ENCODE peak calls at places on chromosomes 3 and 15, in five cellular contexts. One of them, this sample, is unnamed.

GRCh38 chr3:64123931-64124330 is 100.6 kb upstream of the PSMD6 start:
- DNase-seq in A549: no peak
- DNase-seq in Panc1: no peak
- DNase-seq in cardiac muscle cell: no peak
- DNase-seq in K562: no peak
- DNase-seq in this sample: no peak

GRCh38 chr15:92128788-92129187 is 264.9 kb upstream of the ST8SIA2 start:
- DNase-seq in A549: no peak
- DNase-seq in Panc1: no peak
- DNase-seq in cardiac muscle cell: no peak
- DNase-seq in K562: no peak
- DNase-seq in this sample: no peak

GRCh38 chr3:46576899-46577298 is 10.8 kb upstream of the LRRC2 start:
- DNase-seq in A549: no peak
- DNase-seq in Panc1: no peak
- DNase-seq in cardiac muscle cell: no peak
- DNase-seq in K562: no peak
- DNase-seq in this sample: no peak

GRCh38 chr15:38389924-38390542 is 63.9 kb upstream of the FAM98B start:
- DNase-seq in A549: peak; percentile 13
- DNase-seq in Panc1: peak; percentile 55
- DNase-seq in cardiac muscle cell: peak; percentile 70
- DNase-seq in K562: peak; percentile 78
- DNase-seq in this sample: no peak

GRCh38 chr15:83764201-83764839 is 110.4 kb downstream of the ADAMTSL3 start:
- DNase-seq in A549: no peak
- DNase-seq in Panc1: no peak
- DNase-seq in cardiac muscle cell: no peak
- DNase-seq in K562: no peak
- DNase-seq in this sample: no peak

GRCh38 chr15:41778503-41778902 is 4.2 kb downstream of the MAPKBP1 start:
- DNase-seq in A549: no peak
- DNase-seq in Panc1: no peak
- DNase-seq in cardiac muscle cell: peak; percentile 39
- DNase-seq in K562: no peak
- DNase-seq in this sample: no peak

GRCh38 chr3:21672303-21672702 is 78.7 kb downstream of the ZNF385D start:
- DNase-seq in A549: no peak
- DNase-seq in Panc1: peak; percentile 68
- DNase-seq in cardiac muscle cell: peak; percentile 63
- DNase-seq in K562: no peak
- DNase-seq in this sample: peak; percentile 48

GRCh38 chr3:139561428-139561827 is 21.9 kb upstream of the RBP1 start:
- DNase-seq in A549: no peak
- DNase-seq in Panc1: no peak
- DNase-seq in cardiac muscle cell: no peak
- DNase-seq in K562: no peak
- DNase-seq in this sample: no peak

GRCh38 chr15:77617507-77618285 is 15.0 kb downstream of the LINGO1 start:
- DNase-seq in A549: peak; percentile 60
- DNase-seq in Panc1: no peak
- DNase-seq in cardiac muscle cell: no peak
- DNase-seq in K562: peak; percentile 79
- DNase-seq in this sample: no peak

DNA sequence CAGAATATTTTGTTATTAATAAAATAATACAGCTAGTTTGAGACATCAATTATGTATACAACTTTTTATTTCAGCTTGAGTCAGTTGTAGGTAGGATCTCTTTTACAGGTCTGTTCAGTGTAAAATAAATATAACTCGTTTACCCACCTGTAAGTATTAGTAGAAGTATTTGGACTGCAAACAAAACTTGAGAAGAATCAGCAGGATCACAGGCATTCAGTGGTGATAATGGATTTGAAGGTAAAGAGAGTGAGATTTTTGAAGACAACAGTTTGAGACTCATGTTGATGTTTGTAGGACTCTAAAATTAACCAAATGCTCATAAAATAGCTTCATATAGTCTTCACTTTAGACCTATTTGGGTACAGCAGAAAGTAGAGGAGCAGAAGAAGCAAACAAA is 35.5 kb upstream of the CCNB2 start:
- DNase-seq in A549: no peak
- DNase-seq in Panc1: no peak
- DNase-seq in cardiac muscle cell: no peak
- DNase-seq in K562: no peak
- DNase-seq in this sample: no peak
- TF ChIP-seq CTCF in A549: no peak
- TF ChIP-seq CTCF in Panc1: no peak
- TF ChIP-seq CTCF in cardiac muscle cell: no peak
- TF ChIP-seq CTCF in K562: no peak
- TF ChIP-seq CTCF in this sample: no peak

DNA sequence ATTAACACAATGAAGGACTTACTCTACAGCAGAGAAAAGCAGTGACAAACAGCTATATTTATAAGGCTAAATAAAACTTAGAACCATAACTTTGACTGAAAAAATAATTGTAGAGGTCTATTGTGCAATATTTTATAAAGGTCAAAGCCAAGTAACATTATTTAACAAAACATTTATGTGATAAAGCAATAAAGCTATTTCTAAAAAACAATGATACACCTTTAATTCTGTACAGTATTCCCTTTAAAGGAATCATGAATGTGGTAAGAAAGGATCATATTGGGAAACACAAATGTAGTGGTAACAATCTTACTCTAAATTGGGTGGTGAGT is 236.4 kb downstream of the ISL2 start:
- DNase-seq in A549: no peak
- DNase-seq in Panc1: no peak
- DNase-seq in cardiac muscle cell: no peak
- DNase-seq in K562: no peak
- DNase-seq in this sample: no peak
- H3K9me3 ChIP-seq in A549: peaks cover 9% of the 10 kb centered on the region
- H3K9me3 ChIP-seq in Panc1: no peaks in the 10 kb centered on the region
- H3K9me3 ChIP-seq in cardiac muscle cell: no peaks in the 10 kb centered on the region
- H3K9me3 ChIP-seq in K562: no peaks in the 10 kb centered on the region
- H3K9me3 ChIP-seq in this sample: no peaks in the 10 kb centered on the region

DNA sequence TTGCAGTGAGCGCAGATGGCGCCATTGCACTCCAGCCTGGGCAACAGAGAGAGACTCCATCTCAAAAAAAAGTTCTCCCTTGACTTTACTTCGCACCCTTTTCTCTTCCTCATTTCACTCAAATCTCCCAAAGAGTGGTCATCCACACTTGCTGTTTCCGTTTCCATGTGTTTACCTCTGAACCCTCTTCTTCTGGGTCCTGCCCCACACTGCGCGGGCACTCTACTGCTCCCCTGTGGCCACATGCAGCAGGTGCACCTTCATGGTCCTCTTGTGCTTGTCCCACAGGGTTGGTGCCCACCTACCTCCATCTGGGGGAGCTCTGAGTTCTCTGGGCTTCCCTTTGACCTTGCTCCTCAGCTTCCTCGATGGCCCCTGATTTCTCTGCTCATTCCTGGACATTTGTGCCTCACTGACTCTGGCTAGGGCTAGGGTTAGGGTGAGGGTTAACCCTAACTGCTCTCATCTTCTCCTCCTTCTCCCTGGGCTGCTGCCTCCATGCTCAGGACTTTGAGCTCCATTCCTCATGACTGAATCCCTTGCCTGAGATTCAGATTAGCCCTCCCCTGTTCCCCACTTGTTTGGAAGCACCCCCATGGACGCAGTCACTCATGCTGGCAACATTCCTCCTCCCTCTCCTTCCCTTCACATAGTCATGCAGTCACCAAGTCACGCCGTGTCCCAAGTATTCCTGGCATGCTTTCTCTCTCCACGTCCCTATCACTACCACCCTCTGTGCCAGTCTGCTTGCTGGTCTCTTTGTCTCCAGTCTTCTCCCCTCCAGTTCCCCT is 26.6 kb upstream of the KY start:
- DNase-seq in A549: peak; percentile 14
- DNase-seq in Panc1: no peak
- DNase-seq in cardiac muscle cell: peak; percentile 22
- DNase-seq in K562: peak; percentile 43
- DNase-seq in this sample: no peak
- TF ChIP-seq CTCF in A549: no peak
- TF ChIP-seq CTCF in Panc1: peak; percentile 75
- TF ChIP-seq CTCF in cardiac muscle cell: peak; percentile 71
- TF ChIP-seq CTCF in K562: peak; percentile 71
- TF ChIP-seq CTCF in this sample: peak; percentile 26

DNA sequence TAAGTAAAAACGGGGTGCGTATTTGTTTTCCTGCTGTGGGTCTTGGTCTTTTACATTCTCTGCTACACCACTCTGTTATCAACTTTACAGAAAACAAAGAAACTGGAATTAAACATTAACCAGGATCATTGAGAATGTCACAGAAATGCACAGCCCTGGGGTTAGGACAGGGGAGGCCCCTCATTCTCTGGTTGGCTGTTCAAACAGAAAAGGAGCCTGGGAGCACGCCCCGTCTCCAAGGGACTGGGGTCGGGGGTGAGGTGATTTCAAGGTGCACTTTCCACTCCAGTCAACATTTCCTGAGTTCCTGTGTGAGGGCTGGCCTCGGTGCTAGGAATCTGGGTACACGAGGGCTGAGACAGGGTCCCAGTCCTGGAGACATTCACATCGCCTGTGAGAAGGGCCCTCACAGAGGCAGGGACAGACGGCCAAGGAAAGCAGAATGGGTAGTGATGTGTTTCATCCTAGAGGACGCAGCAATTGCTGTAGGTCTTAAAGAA is 30.3 kb downstream of the CPN2 start:
- DNase-seq in A549: no peak
- DNase-seq in Panc1: no peak
- DNase-seq in cardiac muscle cell: no peak
- DNase-seq in K562: no peak
- DNase-seq in this sample: no peak
- H3K9me3 ChIP-seq in A549: no peaks in the 10 kb centered on the region
- H3K9me3 ChIP-seq in Panc1: no peaks in the 10 kb centered on the region
- H3K9me3 ChIP-seq in cardiac muscle cell: no peaks in the 10 kb centered on the region
- H3K9me3 ChIP-seq in K562: peaks cover 4% of the 10 kb centered on the region
- H3K9me3 ChIP-seq in this sample: peaks cover 21% of the 10 kb centered on the region

GRCh38 chr3:193563999-193564398 is 9.3 kb upstream of the ATP13A4 start:
- DNase-seq in A549: no peak
- DNase-seq in Panc1: no peak
- DNase-seq in cardiac muscle cell: peak; percentile 2
- DNase-seq in K562: no peak
- DNase-seq in this sample: no peak
- TF ChIP-seq CTCF in A549: no peak
- TF ChIP-seq CTCF in Panc1: peak; percentile 62
- TF ChIP-seq CTCF in cardiac muscle cell: no peak
- TF ChIP-seq CTCF in K562: peak; percentile 17
- TF ChIP-seq CTCF in this sample: no peak

DNA sequence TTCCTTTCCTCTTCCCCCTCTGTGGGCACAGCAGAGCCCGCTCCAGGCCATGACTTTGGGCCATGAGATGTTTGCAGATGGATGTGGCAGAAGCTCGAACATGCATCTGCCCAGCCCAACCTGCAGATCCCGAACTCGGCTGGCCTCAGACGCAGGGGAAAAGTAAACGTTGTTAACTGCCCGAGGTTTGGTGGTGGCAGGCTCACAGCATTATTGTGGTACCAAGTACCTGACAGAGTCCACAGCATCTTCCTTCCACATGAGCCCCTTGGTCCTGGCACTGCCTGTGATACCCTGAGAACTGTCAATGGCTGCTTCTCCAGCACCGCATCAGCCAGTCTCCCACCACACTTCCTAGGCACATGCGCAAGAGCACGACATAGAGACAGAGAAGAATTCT is 424.3 kb downstream of the OCA2 start:
- DNase-seq in A549: no peak
- DNase-seq in Panc1: no peak
- DNase-seq in cardiac muscle cell: no peak
- DNase-seq in K562: no peak
- DNase-seq in this sample: no peak
- H3K9me3 ChIP-seq in A549: no peaks in the 10 kb centered on the region
- H3K9me3 ChIP-seq in Panc1: no peaks in the 10 kb centered on the region
- H3K9me3 ChIP-seq in cardiac muscle cell: no peaks in the 10 kb centered on the region
- H3K9me3 ChIP-seq in K562: no peaks in the 10 kb centered on the region
- H3K9me3 ChIP-seq in this sample: peaks cover 19% of the 10 kb centered on the region

DNA sequence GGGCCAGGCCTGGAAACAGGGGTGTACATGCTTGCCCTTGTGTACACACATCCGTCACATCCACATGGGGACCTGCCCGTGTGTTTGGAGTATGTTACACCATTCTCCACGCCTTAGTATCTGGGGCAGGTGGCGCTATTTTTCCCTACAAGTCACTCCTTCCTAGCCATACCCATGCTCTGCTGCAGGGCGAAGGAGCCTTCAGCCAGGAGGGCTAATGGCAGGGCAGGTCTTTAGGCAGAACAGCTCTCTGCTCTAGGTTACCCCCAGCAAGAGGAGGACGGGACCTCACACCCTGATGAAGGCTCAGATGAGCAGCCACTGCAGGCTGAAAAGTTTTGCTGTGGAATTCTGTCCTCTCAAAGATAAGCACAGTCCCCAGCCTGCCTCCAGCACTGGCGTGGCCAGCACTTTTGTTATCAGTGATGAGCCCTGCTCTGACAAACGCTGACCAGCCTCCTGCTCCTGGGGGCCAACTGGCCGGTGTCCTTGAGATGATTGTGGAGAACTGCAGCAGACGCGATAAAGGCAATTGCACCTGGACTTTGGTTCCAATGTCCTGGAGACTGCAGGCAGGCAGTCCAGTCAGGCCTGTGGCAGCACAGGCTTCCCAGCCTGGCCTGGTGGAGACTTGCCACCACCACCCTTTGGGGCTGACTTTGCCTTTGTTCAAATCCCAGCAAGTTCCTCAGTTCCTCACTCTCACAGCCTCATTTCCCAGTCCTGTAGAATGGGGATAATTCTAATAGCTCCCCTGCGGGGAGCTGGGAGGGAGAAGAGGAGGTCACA is 19.8 kb upstream of the PIGZ start:
- DNase-seq in A549: no peak
- DNase-seq in Panc1: no peak
- DNase-seq in cardiac muscle cell: no peak
- DNase-seq in K562: peak; percentile 97
- DNase-seq in this sample: no peak
- TF ChIP-seq CTCF in A549: no peak
- TF ChIP-seq CTCF in Panc1: no peak
- TF ChIP-seq CTCF in cardiac muscle cell: peak; percentile 22
- TF ChIP-seq CTCF in K562: peak; percentile 54
- TF ChIP-seq CTCF in this sample: peak; percentile 5

GRCh38 chr15:25250011-25250596 is 188.7 kb downstream of the UBE3A start:
- DNase-seq in A549: no peak
- DNase-seq in Panc1: no peak
- DNase-seq in cardiac muscle cell: no peak
- DNase-seq in K562: no peak
- DNase-seq in this sample: no peak
- H3K9me3 ChIP-seq in A549: no peaks in the 10 kb centered on the region
- H3K9me3 ChIP-seq in Panc1: no peaks in the 10 kb centered on the region
- H3K9me3 ChIP-seq in cardiac muscle cell: no peaks in the 10 kb centered on the region
- H3K9me3 ChIP-seq in K562: no peaks in the 10 kb centered on the region
- H3K9me3 ChIP-seq in this sample: peaks cover 75% of the 10 kb centered on the region

DNA sequence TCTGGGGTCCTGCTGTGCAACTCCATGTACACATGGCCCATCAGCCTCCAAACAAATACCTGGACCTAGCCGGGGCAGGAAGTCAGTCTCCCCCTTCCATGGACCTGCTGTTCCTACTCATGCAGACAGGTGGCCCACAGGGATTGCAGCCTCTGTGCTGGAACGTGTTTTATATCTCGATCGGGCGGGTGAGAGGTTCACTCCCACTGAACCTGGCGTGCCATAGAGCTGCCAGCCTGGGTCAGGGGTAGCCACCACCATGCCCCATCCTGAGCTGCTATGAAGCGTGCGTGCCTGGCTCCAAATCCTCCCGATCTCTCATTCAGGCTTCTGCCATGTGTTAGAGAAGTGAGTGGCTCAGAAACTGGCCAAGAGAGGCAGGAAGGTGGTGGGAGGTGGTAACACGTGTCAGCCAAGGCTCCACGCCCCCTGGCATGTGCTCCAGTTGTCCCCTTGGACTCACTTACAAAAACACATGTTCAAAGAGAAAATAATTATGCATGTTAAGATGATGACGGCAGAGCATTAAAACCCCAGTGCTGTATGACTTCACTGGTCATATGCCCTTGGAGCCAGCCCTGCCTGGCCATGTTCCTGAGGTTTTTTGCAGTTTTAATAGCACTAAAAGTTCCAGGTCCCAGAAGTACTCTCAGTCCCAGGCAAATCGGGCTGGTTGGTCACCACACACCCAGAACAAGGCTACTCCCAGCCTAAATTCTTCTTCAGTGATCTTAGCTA is 30.6 kb downstream of the CTSH start:
- DNase-seq in A549: peak; percentile 50
- DNase-seq in Panc1: no peak
- DNase-seq in cardiac muscle cell: no peak
- DNase-seq in K562: peak; percentile 29
- DNase-seq in this sample: no peak
- TF ChIP-seq CTCF in A549: no peak
- TF ChIP-seq CTCF in Panc1: no peak
- TF ChIP-seq CTCF in cardiac muscle cell: peak; percentile 42
- TF ChIP-seq CTCF in K562: peak; percentile 45
- TF ChIP-seq CTCF in this sample: peak; percentile 49